ENCODE peak calls at places on chromosomes 12 and 14, in nine cellular contexts. X is uterus, L is astrocyte of the cerebellum, A is upper lobe of right lung, G is hepatocyte, U is WERI-Rb-1, J is PC-3, V is BJ, Z is ovary. O is an unnamed sample.

GRCh38 chr12:93156091-93156490 is 221.6 kb upstream of the NUDT4 start:
- DNase-seq in X (no peak), L (no peak), A (no peak), G (no peak), U (no peak), J (no peak), V (no peak), Z (no peak), O (no peak)

GRCh38 chr12:83261998-83262397 is 575.3 kb downstream of the TMTC2 start:
- DNase-seq in X (no peak), L (no peak), A (no peak), G (no peak), U (no peak), J (peak; percentile 38), V (no peak), Z (no peak), O (no peak)

GRCh38 chr12:92108651-92109050 is 37.0 kb downstream of the BTG1 start:
- DNase-seq in X (peak; percentile 31), L (peak; percentile 11), A (no peak), G (peak; percentile 10), U (no peak), J (no peak), V (peak; percentile 31), Z (peak; percentile 69), O (no peak)

GRCh38 chr12:61781021-61781581 is 479.1 kb upstream of the USP15 start:
- DNase-seq in X (no peak), L (no peak), A (no peak), G (no peak), U (no peak), J (no peak), V (no peak), Z (no peak), O (no peak)

GRCh38 chr14:100187247-100187833 is 27.9 kb upstream of the DEGS2 start:
- DNase-seq in X (no peak), L (no peak), A (no peak), G (peak; percentile 36), U (no peak), J (no peak), V (no peak), Z (no peak), O (no peak)

GRCh38 chr12:115235880-115236279 is 551.9 kb upstream of the TBX3 start:
- DNase-seq in X (no peak), L (no peak), A (no peak), G (no peak), U (no peak), J (no peak), V (no peak), Z (no peak), O (no peak)

GRCh38 chr12:121036810-121037326 is 2.2 kb downstream of the OASL start:
- DNase-seq in X (no peak), L (no peak), A (peak; percentile 18), G (peak; percentile 5), U (no peak), J (peak; percentile 60), V (no peak), Z (no peak), O (no peak)

GRCh38 chr12:72089678-72090077 is 151.0 kb downstream of the TPH2 start:
- DNase-seq in X (no peak), L (no peak), A (no peak), G (no peak), U (no peak), J (no peak), V (no peak), Z (no peak), O (no peak)

GRCh38 chr14:105168979-105169507 is 467 bp upstream of the JAG2 start:
- DNase-seq in X (no peak), L (no peak), A (no peak), G (peak; percentile 40), U (peak; percentile 79), J (no peak), V (no peak), Z (no peak), O (peak; percentile 58)

GRCh38 chr14:105168496-105168978 is at the start of gene JAG2:
- DNase-seq in X (no peak), L (no peak), A (peak; percentile 83), G (peak; percentile 56), U (peak; percentile 86), J (peak; percentile 61), V (no peak), Z (no peak), O (no peak)

GRCh38 chr14:105166571-105167302 is 1.8 kb downstream of the JAG2 start:
- DNase-seq in X (no peak), L (no peak), A (no peak), G (no peak), U (no peak), J (no peak), V (no peak), Z (no peak), O (no peak)

GRCh38 chr14:105168093-105168420 is 519 bp downstream of the JAG2 start:
- DNase-seq in X (no peak), L (no peak), A (no peak), G (no peak), U (no peak), J (no peak), V (no peak), Z (no peak), O (no peak)

DNA sequence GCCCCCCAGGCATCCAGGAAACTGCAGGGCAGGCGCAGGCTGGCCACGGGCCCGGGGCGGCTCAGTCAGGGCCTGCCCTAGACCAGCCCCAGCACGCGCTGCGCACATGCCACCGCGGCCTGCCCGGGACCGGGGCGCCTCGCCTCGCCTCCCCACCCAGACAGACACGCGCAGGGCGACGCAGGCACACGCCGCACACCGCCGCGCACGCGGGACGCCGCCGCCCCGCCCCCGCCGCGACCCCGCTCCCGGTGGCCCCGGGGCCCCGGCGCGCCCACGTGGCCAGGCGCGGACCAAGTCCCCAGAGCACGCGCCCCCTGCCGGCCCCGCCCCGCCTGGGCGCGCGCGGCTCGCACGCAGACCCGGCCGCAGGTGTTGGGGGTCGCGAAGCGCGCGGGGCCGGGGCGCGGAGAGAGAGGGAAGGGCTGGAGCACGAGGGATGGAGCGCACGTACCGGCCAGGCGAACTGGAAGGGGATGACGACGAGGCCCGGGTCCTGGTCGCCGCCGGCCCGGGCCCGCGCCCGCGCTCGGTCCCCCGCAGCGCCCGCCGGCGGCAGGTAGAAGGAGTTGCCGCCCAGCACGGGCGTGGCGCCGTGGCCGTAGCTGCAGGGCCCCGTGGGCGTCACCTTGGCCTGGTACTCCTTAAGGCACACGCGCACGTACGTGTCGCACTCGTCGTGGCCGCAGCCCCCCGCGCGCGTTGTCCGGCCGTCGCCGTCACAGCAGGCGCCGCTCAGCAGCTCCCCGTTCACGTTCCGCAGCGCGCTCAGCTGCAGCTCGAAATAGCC is 1.1 kb downstream of the JAG2 start:
- DNase-seq in X (no peak), L (no peak), A (no peak), G (peak; percentile 48), U (peak; percentile 57), J (peak; percentile 50), V (no peak), Z (no peak), O (no peak)
- TF ChIP-seq CTCF in X (no peak), L (no peak), A (no peak), G (peak; percentile 19), U (peak; percentile 15), J (no peak), V (no peak), Z (no peak), O (no peak)

GRCh38 chr12:106246891-106247730 is 709 bp downstream of the CKAP4 start:
- DNase-seq in X (peak; percentile 62), L (no peak), A (peak; percentile 87), G (peak; percentile 79), U (peak; percentile 56), J (peak; percentile 57), V (no peak), Z (peak; percentile 68), O (peak; percentile 51)
- TF ChIP-seq CTCF in X (no peak), L (no peak), A (no peak), G (no peak), U (no peak), J (no peak), V (peak; percentile 7), Z (no peak), O (no peak)

DNA sequence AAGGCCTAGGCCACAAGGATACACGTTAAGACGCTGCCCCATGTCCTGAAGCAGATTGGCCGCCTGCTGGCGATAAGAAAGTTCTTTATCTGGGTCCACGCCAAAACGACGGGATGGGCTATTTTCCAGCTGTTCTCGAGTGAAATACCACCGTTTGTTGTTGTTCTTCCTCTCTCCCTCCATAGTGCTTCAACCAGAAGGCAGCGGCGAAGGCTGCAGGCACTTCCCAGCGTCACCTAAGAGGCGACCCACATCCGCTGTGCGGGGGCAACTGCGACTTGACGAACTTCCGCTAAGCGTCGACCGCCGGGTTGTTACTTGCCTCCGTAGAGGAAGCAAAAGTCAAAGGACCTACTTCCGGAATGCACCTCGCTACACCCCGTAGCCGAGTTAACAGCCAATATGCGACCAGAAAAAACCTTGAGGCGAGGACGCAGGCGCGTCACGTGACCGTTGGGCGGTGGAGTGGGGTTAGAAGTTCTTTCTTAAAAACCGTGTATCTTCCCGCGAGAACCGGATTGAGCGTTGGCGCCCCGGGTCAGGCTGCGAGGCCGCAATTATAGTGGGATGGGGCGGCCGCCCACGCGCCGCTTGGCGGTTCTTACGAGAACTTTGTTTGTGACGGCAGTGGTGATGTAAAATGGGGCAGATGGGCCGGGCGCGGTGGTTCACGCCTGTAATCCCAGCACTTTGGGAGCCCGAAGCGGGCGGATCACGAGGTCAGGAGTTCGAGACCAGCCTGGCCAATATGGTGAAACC is at the start of gene CCNT1:
- DNase-seq in X (peak; percentile 98), L (peak; percentile 100), A (peak; percentile 100), G (peak; percentile 100), U (peak; percentile 99), J (peak; percentile 99), V (peak; percentile 100), Z (peak; percentile 99), O (peak; percentile 95)
- TF ChIP-seq CTCF in X (peak; percentile 33), L (peak; percentile 39), A (no peak), G (peak; percentile 14), U (peak; percentile 7), J (no peak), V (peak; percentile 32), Z (peak; percentile 55), O (peak; percentile 21)

GRCh38 chr14:97846156-97846555 is 1049.0 kb downstream of the VRK1 start:
- DNase-seq in X (no peak), L (no peak), A (no peak), G (no peak), U (no peak), J (no peak), V (no peak), Z (no peak), O (no peak)

GRCh38 chr14:97854918-97855317 is 1057.7 kb downstream of the VRK1 start:
- DNase-seq in X (no peak), L (no peak), A (no peak), G (no peak), U (no peak), J (no peak), V (no peak), Z (no peak), O (no peak)

GRCh38 chr14:97850886-97851285 is 1053.7 kb downstream of the VRK1 start:
- DNase-seq in X (no peak), L (no peak), A (no peak), G (no peak), U (no peak), J (no peak), V (no peak), Z (no peak), O (no peak)

GRCh38 chr14:97848351-97848980 is 1051.3 kb downstream of the VRK1 start:
- DNase-seq in X (no peak), L (no peak), A (no peak), G (peak; percentile 48), U (no peak), J (peak; percentile 7), V (no peak), Z (no peak), O (no peak)

DNA sequence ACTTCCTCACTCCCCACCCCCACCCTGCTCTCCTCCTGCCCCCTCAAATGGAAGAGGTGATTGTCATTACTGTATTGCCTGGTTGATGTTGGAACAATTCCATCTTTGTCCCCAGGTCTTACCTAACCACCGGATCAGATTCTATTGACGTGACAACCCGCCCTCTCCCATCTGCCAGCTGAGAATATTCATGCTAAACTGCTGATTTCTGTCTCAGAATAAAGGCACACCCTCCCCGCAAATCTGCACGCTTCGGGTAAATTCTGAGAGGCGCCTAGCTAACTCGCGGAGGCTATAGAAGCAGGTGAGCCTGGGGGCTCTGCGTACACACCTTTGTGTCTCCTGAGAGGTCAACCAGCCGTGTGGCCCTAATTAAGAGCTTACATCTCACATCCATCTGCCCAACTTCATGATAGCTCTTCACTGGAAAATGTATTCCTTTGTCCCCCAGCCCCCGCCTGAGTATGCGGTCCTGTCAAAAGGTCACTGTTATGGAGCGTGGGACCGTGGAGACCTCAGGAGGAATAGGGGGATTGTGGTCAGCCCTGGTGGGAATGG is 1054.3 kb downstream of the VRK1 start:
- DNase-seq in X (no peak), L (no peak), A (no peak), G (no peak), U (no peak), J (no peak), V (no peak), Z (no peak), O (no peak)
- TF ChIP-seq CTCF in X (no peak), L (no peak), A (no peak), G (no peak), U (no peak), J (no peak), V (no peak), Z (no peak), O (no peak)

O was measured in mesothelial cell of epicardium.